ENCODE peak calls at places on chromosomes 7 and 10, in four cellular contexts. One of them, this sample, is unnamed.

GRCh38 chr10:132489704-132490534 is 47.7 kb upstream of the INPP5A start:
- DNase-seq in K562: no peak
- DNase-seq in GM12878: no peak
- DNase-seq in endothelial cell of umbilical vein: no peak
- DNase-seq in this sample: no peak

GRCh38 chr7:128931965-128932861 is 5.5 kb upstream of the IRF5 start:
- DNase-seq in GM12878: no peak
- DNase-seq in endothelial cell of umbilical vein: no peak
- DNase-seq in K562: no peak
- DNase-seq in this sample: no peak

GRCh38 chr10:102644646-102645387 is 538 bp downstream of the TRIM8 start:
- DNase-seq in GM12878: no peak
- DNase-seq in K562: peak; percentile 28
- DNase-seq in endothelial cell of umbilical vein: peak; percentile 85
- DNase-seq in this sample: peak; percentile 70

GRCh38 chr7:137695942-137696341 is 150.8 kb downstream of the DGKI start:
- DNase-seq in endothelial cell of umbilical vein: peak; percentile 72
- DNase-seq in K562: no peak
- DNase-seq in GM12878: no peak
- DNase-seq in this sample: peak; percentile 93

GRCh38 chr10:133325392-133325760 is 11.3 kb downstream of the CALY start:
- DNase-seq in K562: no peak
- DNase-seq in endothelial cell of umbilical vein: no peak
- DNase-seq in GM12878: no peak
- DNase-seq in this sample: no peak

GRCh38 chr10:31921031-31921430 is 7.6 kb downstream of the ARHGAP12 start:
- DNase-seq in GM12878: peak; percentile 51
- DNase-seq in endothelial cell of umbilical vein: no peak
- DNase-seq in K562: no peak
- DNase-seq in this sample: no peak

GRCh38 chr10:4677296-4678021 is 148.5 kb upstream of the AKR1E2 start:
- DNase-seq in GM12878: no peak
- DNase-seq in endothelial cell of umbilical vein: no peak
- DNase-seq in K562: no peak
- DNase-seq in this sample: no peak

GRCh38 chr7:142088022-142088714 is 23.4 kb upstream of the MGAM2 start:
- DNase-seq in endothelial cell of umbilical vein: no peak
- DNase-seq in K562: no peak
- DNase-seq in GM12878: no peak
- DNase-seq in this sample: no peak

GRCh38 chr7:28626629-28627262 is 214.4 kb downstream of the CREB5 start:
- DNase-seq in K562: peak; percentile 56
- DNase-seq in GM12878: no peak
- DNase-seq in endothelial cell of umbilical vein: peak; percentile 44
- DNase-seq in this sample: peak; percentile 25

GRCh38 chr7:144827581-144828139 is 8.2 kb downstream of the TPK1 start:
- DNase-seq in GM12878: no peak
- DNase-seq in endothelial cell of umbilical vein: peak; percentile 86
- DNase-seq in K562: no peak
- DNase-seq in this sample: no peak

GRCh38 chr7:150410680-150411346 is 31.7 kb downstream of the ZNF775 start:
- DNase-seq in endothelial cell of umbilical vein: no peak
- DNase-seq in GM12878: no peak
- DNase-seq in K562: no peak
- DNase-seq in this sample: no peak

GRCh38 chr7:111708072-111708471 is 145.8 kb upstream of the IMMP2L start:
- DNase-seq in K562: no peak
- DNase-seq in GM12878: no peak
- DNase-seq in endothelial cell of umbilical vein: no peak
- DNase-seq in this sample: no peak

GRCh38 chr7:124388751-124389150 is 355.9 kb upstream of the TMEM229A start:
- DNase-seq in endothelial cell of umbilical vein: no peak
- DNase-seq in GM12878: no peak
- DNase-seq in K562: no peak
- DNase-seq in this sample: no peak

GRCh38 chr7:46776790-46777189 is 805.1 kb downstream of the TNS3 start:
- DNase-seq in K562: no peak
- DNase-seq in GM12878: no peak
- DNase-seq in endothelial cell of umbilical vein: peak; percentile 51
- DNase-seq in this sample: no peak

GRCh38 chr7:117750612-117751563 is 122.4 kb downstream of the CTTNBP2 start:
- DNase-seq in GM12878: no peak
- DNase-seq in K562: peak; percentile 34
- DNase-seq in endothelial cell of umbilical vein: peak; percentile 21
- DNase-seq in this sample: peak; percentile 5

GRCh38 chr7:134444198-134444960 is 14.5 kb downstream of the AKR1B1 start:
- DNase-seq in endothelial cell of umbilical vein: no peak
- DNase-seq in K562: no peak
- DNase-seq in GM12878: no peak
- DNase-seq in this sample: no peak

GRCh38 chr10:89163265-89163995 is 43.7 kb downstream of the CH25H start:
- DNase-seq in endothelial cell of umbilical vein: no peak
- DNase-seq in GM12878: peak; percentile 76
- DNase-seq in K562: no peak
- DNase-seq in this sample: no peak

GRCh38 chr10:43683451-43684197 is 34.9 kb upstream of the ZNF32 start:
- DNase-seq in endothelial cell of umbilical vein: no peak
- DNase-seq in GM12878: no peak
- DNase-seq in K562: peak; percentile 70
- DNase-seq in this sample: peak; percentile 19

GRCh38 chr10:124378817-124379510 is 39.8 kb downstream of the OAT start:
- DNase-seq in GM12878: no peak
- DNase-seq in endothelial cell of umbilical vein: no peak
- DNase-seq in K562: no peak
- DNase-seq in this sample: no peak

GRCh38 chr10:104931723-104932122 is 290.6 kb downstream of the SORCS3 start:
- DNase-seq in K562: no peak
- DNase-seq in endothelial cell of umbilical vein: no peak
- DNase-seq in GM12878: no peak
- DNase-seq in this sample: no peak

GRCh38 chr7:55099086-55099831 is 80.4 kb downstream of the EGFR start:
- DNase-seq in K562: no peak
- DNase-seq in GM12878: no peak
- DNase-seq in endothelial cell of umbilical vein: no peak
- DNase-seq in this sample: no peak

GRCh38 chr7:55100962-55101327 is 82.1 kb downstream of the EGFR start:
- DNase-seq in endothelial cell of umbilical vein: no peak
- DNase-seq in K562: no peak
- DNase-seq in GM12878: no peak
- DNase-seq in this sample: no peak

GRCh38 chr7:55100172-55100961 is 81.5 kb downstream of the EGFR start:
- DNase-seq in endothelial cell of umbilical vein: no peak
- DNase-seq in K562: no peak
- DNase-seq in GM12878: no peak
- DNase-seq in this sample: no peak

GRCh38 chr7:55104123-55104522 is 85.3 kb downstream of the EGFR start:
- DNase-seq in GM12878: no peak
- DNase-seq in endothelial cell of umbilical vein: no peak
- DNase-seq in K562: no peak
- DNase-seq in this sample: no peak

GRCh38 chr7:55101359-55101758 is 82.5 kb downstream of the EGFR start:
- DNase-seq in GM12878: no peak
- DNase-seq in K562: no peak
- DNase-seq in endothelial cell of umbilical vein: no peak
- DNase-seq in this sample: no peak
- H3K79me2 ChIP-seq in GM12878: no peaks in the 10 kb centered on the region
- H3K79me2 ChIP-seq in K562: no peaks in the 10 kb centered on the region
- H3K79me2 ChIP-seq in endothelial cell of umbilical vein: no peaks in the 10 kb centered on the region
- H3K79me2 ChIP-seq in this sample: no peaks in the 10 kb centered on the region

DNA sequence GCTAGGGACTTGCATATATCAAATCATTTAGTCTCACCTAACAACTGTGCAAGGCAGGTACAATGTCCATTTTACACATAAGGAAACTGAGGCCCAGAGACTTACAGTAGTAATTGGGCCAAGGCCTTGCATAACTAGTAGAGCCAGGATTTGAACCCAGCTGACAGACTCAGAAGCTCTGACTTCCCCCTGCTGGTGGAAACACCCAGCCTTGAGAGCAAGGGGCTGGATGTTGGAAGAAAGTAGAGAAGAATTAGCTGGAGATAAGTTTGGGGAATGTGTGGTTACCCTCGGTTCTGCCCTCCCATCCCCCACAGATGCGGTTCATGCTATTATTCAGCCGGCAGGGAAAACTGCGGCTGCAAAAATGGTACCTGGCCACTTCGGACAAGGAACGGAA is 2.0 kb downstream of the AP1S1 start:
- DNase-seq in endothelial cell of umbilical vein: no peak
- DNase-seq in GM12878: no peak
- DNase-seq in K562: no peak
- DNase-seq in this sample: no peak
- TF ChIP-seq MYC in endothelial cell of umbilical vein: no peak
- TF ChIP-seq MYC in GM12878: no peak
- TF ChIP-seq MYC in K562: no peak
- TF ChIP-seq MYC in this sample: no peak

GRCh38 chr7:36355490-36355889 is 34.2 kb upstream of the ANLN start:
- DNase-seq in GM12878: no peak
- DNase-seq in K562: no peak
- DNase-seq in endothelial cell of umbilical vein: no peak
- DNase-seq in this sample: no peak
- H3K79me2 ChIP-seq in GM12878: no peaks in the 10 kb centered on the region
- H3K79me2 ChIP-seq in K562: no peaks in the 10 kb centered on the region
- H3K79me2 ChIP-seq in endothelial cell of umbilical vein: no peaks in the 10 kb centered on the region
- H3K79me2 ChIP-seq in this sample: no peaks in the 10 kb centered on the region

DNA sequence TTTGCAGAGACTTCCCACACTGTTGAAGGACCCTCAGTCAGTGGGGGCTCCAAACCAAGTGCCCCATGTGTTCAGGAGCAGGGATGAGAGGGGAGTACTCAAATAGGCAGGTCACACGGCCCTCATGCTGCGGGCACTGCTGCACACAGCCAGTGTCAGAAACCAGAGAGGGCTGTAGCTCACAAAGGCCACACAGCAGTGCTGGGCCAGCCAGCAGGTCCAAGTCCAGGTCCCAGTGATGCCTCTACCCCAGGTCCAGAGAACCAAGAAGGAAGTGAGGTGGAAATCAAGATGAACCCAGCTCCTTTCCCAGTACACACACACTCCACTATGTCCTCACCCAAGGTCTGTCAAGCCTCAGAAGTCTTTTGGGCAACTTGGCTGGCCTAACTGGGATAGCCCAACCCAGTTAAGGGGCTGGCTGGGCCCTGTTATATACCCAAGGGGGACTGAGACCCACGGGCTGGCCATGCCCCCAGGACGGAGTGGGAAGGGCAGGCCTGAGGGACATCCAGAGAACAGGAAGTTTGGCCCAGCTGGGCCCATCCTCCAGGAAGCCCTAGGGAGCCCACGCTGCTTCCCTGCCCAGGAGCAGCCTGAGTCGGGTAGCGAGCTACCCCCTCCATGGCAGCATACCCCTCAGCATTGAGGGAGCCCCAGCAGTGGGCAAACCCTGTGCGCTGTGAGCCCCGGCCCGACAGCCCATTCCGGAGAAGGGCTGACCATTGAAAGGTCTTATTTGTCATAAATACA is 24.3 kb downstream of the GRID1 start:
- DNase-seq in K562: no peak
- DNase-seq in GM12878: no peak
- DNase-seq in endothelial cell of umbilical vein: no peak
- DNase-seq in this sample: no peak
- TF ChIP-seq MYC in K562: no peak
- TF ChIP-seq MYC in GM12878: no peak
- TF ChIP-seq MYC in endothelial cell of umbilical vein: no peak
- TF ChIP-seq MYC in this sample: no peak

GRCh38 chr7:71372991-71373390 is 241.0 kb downstream of the GALNT17 start:
- DNase-seq in endothelial cell of umbilical vein: no peak
- DNase-seq in K562: no peak
- DNase-seq in GM12878: no peak
- DNase-seq in this sample: no peak
- H3K79me2 ChIP-seq in endothelial cell of umbilical vein: no peaks in the 10 kb centered on the region
- H3K79me2 ChIP-seq in K562: no peaks in the 10 kb centered on the region
- H3K79me2 ChIP-seq in GM12878: no peaks in the 10 kb centered on the region
- H3K79me2 ChIP-seq in this sample: no peaks in the 10 kb centered on the region

DNA sequence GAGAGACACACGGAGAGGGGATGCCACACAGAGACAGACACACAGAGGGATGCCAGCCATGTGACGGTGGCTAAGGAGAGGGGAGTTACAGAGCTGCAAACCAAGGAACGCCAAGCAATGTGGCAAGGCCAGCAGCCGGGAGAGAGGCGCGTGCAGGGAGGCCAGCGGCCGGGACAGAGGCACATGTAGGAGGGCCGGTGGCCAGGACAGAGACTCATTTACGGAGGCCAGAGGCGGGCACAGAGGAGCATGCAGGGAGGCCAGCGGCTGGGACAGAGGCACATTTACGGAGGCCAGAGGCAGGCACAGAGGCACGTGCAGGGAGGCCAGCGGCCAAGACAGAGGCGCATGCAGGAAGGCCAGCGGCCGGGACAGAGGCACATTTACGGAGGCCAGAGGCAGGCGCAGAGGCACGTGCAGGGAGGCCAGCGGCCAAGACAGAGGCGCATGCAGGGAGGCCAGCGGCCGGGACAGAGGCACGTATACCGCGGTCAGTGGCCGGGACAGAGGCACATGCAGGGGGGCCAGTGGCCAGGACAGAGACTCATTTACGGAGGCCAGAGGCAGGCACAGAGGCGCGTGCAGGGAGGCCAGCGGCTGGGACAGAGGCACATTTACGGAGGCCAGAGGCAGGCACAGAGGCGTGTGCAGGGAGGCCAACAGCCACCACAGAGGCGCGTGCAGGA is 40.4 kb downstream of the INSIG1 start:
- DNase-seq in GM12878: no peak
- DNase-seq in endothelial cell of umbilical vein: no peak
- DNase-seq in K562: no peak
- DNase-seq in this sample: no peak
- TF ChIP-seq MYC in GM12878: no peak
- TF ChIP-seq MYC in endothelial cell of umbilical vein: no peak
- TF ChIP-seq MYC in K562: no peak
- TF ChIP-seq MYC in this sample: no peak

DNA sequence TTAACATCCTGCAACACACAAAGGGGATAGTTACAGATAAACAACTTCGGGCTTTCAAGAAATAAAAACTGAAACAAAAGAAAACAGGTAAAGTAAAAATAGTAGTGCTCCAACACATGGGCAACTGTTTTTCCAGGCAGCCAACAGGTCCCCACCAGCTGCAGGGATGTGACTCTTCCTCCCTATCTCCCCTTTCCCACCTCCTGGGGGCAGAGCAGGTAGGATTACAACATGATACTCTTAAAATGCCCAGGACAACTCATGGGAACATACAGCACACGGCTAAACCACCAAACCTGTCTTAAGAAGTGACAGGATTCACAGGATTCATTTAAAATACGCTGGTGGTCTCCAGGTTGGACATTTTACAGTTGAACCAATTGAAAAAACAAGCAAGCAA is 61.8 kb upstream of the DDC start:
- DNase-seq in GM12878: no peak
- DNase-seq in K562: no peak
- DNase-seq in endothelial cell of umbilical vein: no peak
- DNase-seq in this sample: no peak
- H3K79me2 ChIP-seq in GM12878: no peaks in the 10 kb centered on the region
- H3K79me2 ChIP-seq in K562: peaks cover 4% of the 10 kb centered on the region
- H3K79me2 ChIP-seq in endothelial cell of umbilical vein: peaks cover 50% of the 10 kb centered on the region
- H3K79me2 ChIP-seq in this sample: no peaks in the 10 kb centered on the region